ENCODE peak calls at places on chromosomes 16 and 17, in four cellular contexts. One of them, this sample, is unnamed.

GRCh38 chr17:28004344-28004743 is 38.1 kb upstream of the NLK start:
- DNase-seq in OCI-LY7: no peak
- DNase-seq in heart right ventricle: no peak
- DNase-seq in transverse colon: no peak
- DNase-seq in this sample: no peak

GRCh38 chr16:28597692-28598261 is 927 bp upstream of the SULT1A2 start:
- DNase-seq in OCI-LY7: peak; percentile 58
- DNase-seq in heart right ventricle: no peak
- DNase-seq in transverse colon: no peak
- DNase-seq in this sample: peak; percentile 54

GRCh38 chr17:57697891-57698708 is 47.0 kb downstream of the CCDC182 start:
- DNase-seq in OCI-LY7: no peak
- DNase-seq in heart right ventricle: no peak
- DNase-seq in transverse colon: no peak
- DNase-seq in this sample: peak; percentile 13

GRCh38 chr16:56317998-56318912 is 107.1 kb downstream of the AMFR start:
- DNase-seq in OCI-LY7: peak; percentile 60
- DNase-seq in heart right ventricle: peak; percentile 85
- DNase-seq in transverse colon: peak; percentile 80
- DNase-seq in this sample: peak; percentile 85

GRCh38 chr17:10217916-10218315 is 19.5 kb upstream of the GAS7 start:
- DNase-seq in OCI-LY7: no peak
- DNase-seq in heart right ventricle: no peak
- DNase-seq in transverse colon: no peak
- DNase-seq in this sample: no peak

GRCh38 chr16:1108299-1109252 is 12.5 kb upstream of the C1QTNF8 start:
- DNase-seq in OCI-LY7: no peak
- DNase-seq in heart right ventricle: peak; percentile 67
- DNase-seq in transverse colon: peak; percentile 55
- DNase-seq in this sample: no peak

GRCh38 chr17:65389426-65389825 is 172.0 kb downstream of the AXIN2 start:
- DNase-seq in OCI-LY7: no peak
- DNase-seq in heart right ventricle: no peak
- DNase-seq in transverse colon: no peak
- DNase-seq in this sample: no peak

GRCh38 chr16:19396555-19397011 is 21.1 kb upstream of the TMC5 start:
- DNase-seq in OCI-LY7: no peak
- DNase-seq in heart right ventricle: no peak
- DNase-seq in transverse colon: peak; percentile 84
- DNase-seq in this sample: peak; percentile 71

GRCh38 chr17:78697122-78697845 is 84.8 kb downstream of the CYTH1 start:
- DNase-seq in OCI-LY7: no peak
- DNase-seq in heart right ventricle: no peak
- DNase-seq in transverse colon: no peak
- DNase-seq in this sample: no peak

GRCh38 chr16:67246945-67247697 is at the start of gene FHOD1:
- DNase-seq in OCI-LY7: peak; percentile 98
- DNase-seq in heart right ventricle: peak; percentile 99
- DNase-seq in transverse colon: peak; percentile 100
- DNase-seq in this sample: peak; percentile 99

GRCh38 chr17:3666516-3666915 is 1.9 kb downstream of the TAX1BP3 start:
- DNase-seq in OCI-LY7: no peak
- DNase-seq in heart right ventricle: no peak
- DNase-seq in transverse colon: no peak
- DNase-seq in this sample: no peak

GRCh38 chr16:29315916-29316517 is 90.5 kb downstream of the NPIPB11 start:
- DNase-seq in OCI-LY7: peak; percentile 22
- DNase-seq in heart right ventricle: no peak
- DNase-seq in transverse colon: no peak
- DNase-seq in this sample: no peak

GRCh38 chr17:7281953-7282751 is 634 bp downstream of the SLC2A4 start:
- DNase-seq in OCI-LY7: no peak
- DNase-seq in heart right ventricle: peak; percentile 85
- DNase-seq in transverse colon: no peak
- DNase-seq in this sample: no peak

GRCh38 chr16:2743007-2743810 is 9.2 kb upstream of the SRRM2 start:
- DNase-seq in OCI-LY7: no peak
- DNase-seq in heart right ventricle: no peak
- DNase-seq in transverse colon: no peak
- DNase-seq in this sample: no peak

GRCh38 chr17:40617678-40618240 is 29.9 kb downstream of the SMARCE1 start:
- DNase-seq in OCI-LY7: no peak
- DNase-seq in heart right ventricle: no peak
- DNase-seq in transverse colon: no peak
- DNase-seq in this sample: no peak

GRCh38 chr17:31926100-31926729 is 10.6 kb upstream of the SUZ12 start:
- DNase-seq in OCI-LY7: no peak
- DNase-seq in heart right ventricle: no peak
- DNase-seq in transverse colon: no peak
- DNase-seq in this sample: no peak

GRCh38 chr17:75227729-75228128 is 22.2 kb downstream of the NUP85 start:
- DNase-seq in OCI-LY7: no peak
- DNase-seq in heart right ventricle: no peak
- DNase-seq in transverse colon: no peak
- DNase-seq in this sample: no peak

GRCh38 chr16:49183911-49184310 is 97.7 kb downstream of the CBLN1 start:
- DNase-seq in OCI-LY7: peak; percentile 64
- DNase-seq in heart right ventricle: no peak
- DNase-seq in transverse colon: peak; percentile 73
- DNase-seq in this sample: no peak

GRCh38 chr17:79830763-79831366 is 8.4 kb downstream of the CBX4 start:
- DNase-seq in OCI-LY7: no peak
- DNase-seq in heart right ventricle: no peak
- DNase-seq in transverse colon: no peak
- DNase-seq in this sample: no peak

GRCh38 chr17:46152423-46152822 is 40.8 kb downstream of the KANSL1 start:
- DNase-seq in OCI-LY7: peak; percentile 84
- DNase-seq in heart right ventricle: no peak
- DNase-seq in transverse colon: no peak
- DNase-seq in this sample: no peak

GRCh38 chr16:66478733-66479511 is 51.8 kb downstream of the BEAN1 start:
- DNase-seq in OCI-LY7: peak; percentile 88
- DNase-seq in heart right ventricle: peak; percentile 70
- DNase-seq in transverse colon: peak; percentile 84
- DNase-seq in this sample: peak; percentile 69

GRCh38 chr17:10285896-10286295 is 86.9 kb downstream of the MYH13 start:
- DNase-seq in OCI-LY7: no peak
- DNase-seq in heart right ventricle: no peak
- DNase-seq in transverse colon: no peak
- DNase-seq in this sample: no peak

GRCh38 chr17:75008373-75008772 is 4.1 kb upstream of the MRPL58 start:
- DNase-seq in OCI-LY7: peak; percentile 26
- DNase-seq in heart right ventricle: no peak
- DNase-seq in transverse colon: no peak
- DNase-seq in this sample: no peak

GRCh38 chr17:5364156-5364555 is 55.3 kb downstream of the NUP88 start:
- DNase-seq in OCI-LY7: no peak
- DNase-seq in heart right ventricle: no peak
- DNase-seq in transverse colon: no peak
- DNase-seq in this sample: no peak

GRCh38 chr16:20904507-20905079 is 4.0 kb downstream of the LYRM1 start:
- DNase-seq in OCI-LY7: peak; percentile 76
- DNase-seq in heart right ventricle: no peak
- DNase-seq in transverse colon: no peak
- DNase-seq in this sample: no peak

GRCh38 chr17:42682400-42683384 is at the start of gene CNTNAP1:
- DNase-seq in OCI-LY7: no peak
- DNase-seq in heart right ventricle: peak; percentile 58
- DNase-seq in transverse colon: peak; percentile 68
- DNase-seq in this sample: no peak

DNA sequence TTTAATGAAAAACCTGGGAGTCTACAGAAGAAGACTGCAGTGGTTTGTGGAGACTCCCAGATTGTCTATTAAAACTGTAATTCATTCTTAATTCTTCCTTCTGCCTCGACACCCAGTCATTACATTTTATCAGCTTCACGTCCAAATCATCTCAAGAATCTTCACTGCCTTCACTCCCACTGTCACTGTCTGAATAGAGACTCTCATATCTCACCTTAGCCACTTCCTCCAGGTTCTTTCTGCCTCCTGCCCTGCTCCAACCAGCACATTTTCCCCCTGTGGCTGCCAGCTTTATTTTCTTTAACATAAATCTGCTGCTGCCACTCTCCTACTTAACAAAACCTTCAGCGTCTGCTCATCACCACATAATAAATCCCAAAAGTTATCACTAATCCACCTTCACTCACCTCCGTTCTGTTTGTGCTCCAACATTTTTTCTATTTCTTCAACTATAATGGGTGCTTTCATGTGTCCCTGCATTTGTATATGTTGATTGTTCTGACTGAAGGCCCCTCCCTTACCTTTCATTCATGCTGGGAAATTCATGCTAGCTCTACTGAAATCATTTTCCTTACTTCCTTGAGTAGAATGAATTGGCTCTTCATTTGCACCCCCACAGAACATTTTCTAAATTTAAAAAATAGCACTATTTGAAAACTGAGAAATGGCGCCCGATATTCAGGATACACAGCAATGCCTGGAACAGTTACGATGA is 38.9 kb downstream of the KCNJ2 start:
- DNase-seq in OCI-LY7: no peak
- DNase-seq in heart right ventricle: no peak
- DNase-seq in transverse colon: no peak
- DNase-seq in this sample: no peak
- H3K9me3 ChIP-seq in OCI-LY7: no peaks in the 10 kb centered on the region
- H3K9me3 ChIP-seq in heart right ventricle: no peaks in the 10 kb centered on the region
- H3K9me3 ChIP-seq in transverse colon: no peaks in the 10 kb centered on the region
- H3K9me3 ChIP-seq in this sample: no peaks in the 10 kb centered on the region

DNA sequence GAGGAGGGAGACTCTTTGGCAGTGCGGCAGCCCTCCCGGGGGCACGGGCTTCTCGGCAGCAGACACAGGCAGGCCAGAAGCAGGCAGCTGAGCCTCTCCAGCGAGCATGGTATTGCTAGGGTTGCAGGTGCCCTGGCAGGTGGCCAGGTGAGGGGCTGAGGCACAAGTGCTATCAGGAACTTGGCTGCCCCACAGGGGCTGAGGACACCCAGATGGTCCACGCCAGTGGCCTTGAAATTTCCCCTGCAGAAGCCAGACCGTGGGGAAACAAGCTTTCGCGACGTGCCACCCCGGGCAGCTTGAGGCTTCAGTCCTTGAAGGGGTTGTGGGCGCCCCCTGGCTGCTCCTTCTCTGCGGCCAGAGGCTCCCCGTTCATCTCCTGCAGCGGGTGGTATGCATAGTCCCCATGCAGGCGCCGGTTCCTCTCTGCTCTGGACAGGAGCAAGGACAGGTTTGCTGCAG is 8.5 kb downstream of the NAGPA start:
- DNase-seq in OCI-LY7: peak; percentile 49
- DNase-seq in heart right ventricle: peak; percentile 46
- DNase-seq in transverse colon: peak; percentile 34
- DNase-seq in this sample: no peak
- TF ChIP-seq CTCF in OCI-LY7: peak; percentile 67
- TF ChIP-seq CTCF in heart right ventricle: peak; percentile 37
- TF ChIP-seq CTCF in transverse colon: no peak
- TF ChIP-seq CTCF in this sample: no peak

DNA sequence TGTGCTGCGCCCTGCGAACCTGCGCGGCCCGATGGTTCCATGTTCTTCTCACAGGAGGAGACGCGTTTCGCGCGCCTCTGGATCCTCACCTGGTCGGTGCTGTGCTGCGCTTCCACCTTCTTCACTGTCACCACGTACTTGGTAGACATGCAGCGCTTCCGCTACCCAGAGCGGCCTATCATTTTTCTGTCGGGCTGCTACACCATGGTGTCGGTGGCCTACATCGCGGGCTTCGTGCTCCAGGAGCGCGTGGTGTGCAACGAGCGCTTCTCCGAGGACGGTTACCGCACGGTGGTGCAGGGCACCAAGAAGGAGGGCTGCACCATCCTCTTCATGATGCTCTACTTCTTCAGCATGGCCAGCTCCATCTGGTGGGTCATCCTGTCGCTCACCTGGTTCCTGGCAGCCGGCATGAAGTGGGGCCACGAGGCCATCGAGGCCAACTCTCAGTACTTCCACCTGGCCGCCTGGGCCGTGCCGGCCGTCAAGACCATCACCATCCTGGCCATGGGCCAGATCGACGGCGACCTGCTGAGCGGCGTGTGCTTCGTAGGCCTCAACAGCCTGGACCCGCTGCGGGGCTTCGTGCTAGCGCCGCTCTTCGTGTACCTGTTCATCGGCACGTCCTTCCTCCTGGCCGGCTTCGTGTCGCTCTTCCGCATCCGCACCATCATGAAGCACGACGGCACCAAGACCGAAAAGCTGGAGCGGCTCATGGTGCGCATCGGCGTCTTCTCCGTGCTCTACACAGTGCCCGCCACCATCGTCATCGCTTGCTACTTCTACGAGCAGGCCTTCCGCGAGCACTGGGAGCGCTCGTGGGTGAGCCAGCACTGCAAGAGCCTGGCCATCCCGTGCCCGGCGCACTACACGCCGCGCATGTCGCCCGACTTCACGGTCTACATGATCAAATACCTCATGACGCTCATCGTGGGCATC is 1.3 kb downstream of the FZD2 start:
- DNase-seq in OCI-LY7: no peak
- DNase-seq in heart right ventricle: no peak
- DNase-seq in transverse colon: no peak
- DNase-seq in this sample: no peak
- H3K9me3 ChIP-seq in OCI-LY7: no peaks in the 10 kb centered on the region
- H3K9me3 ChIP-seq in heart right ventricle: no peaks in the 10 kb centered on the region
- H3K9me3 ChIP-seq in transverse colon: no peaks in the 10 kb centered on the region
- H3K9me3 ChIP-seq in this sample: no peaks in the 10 kb centered on the region

DNA sequence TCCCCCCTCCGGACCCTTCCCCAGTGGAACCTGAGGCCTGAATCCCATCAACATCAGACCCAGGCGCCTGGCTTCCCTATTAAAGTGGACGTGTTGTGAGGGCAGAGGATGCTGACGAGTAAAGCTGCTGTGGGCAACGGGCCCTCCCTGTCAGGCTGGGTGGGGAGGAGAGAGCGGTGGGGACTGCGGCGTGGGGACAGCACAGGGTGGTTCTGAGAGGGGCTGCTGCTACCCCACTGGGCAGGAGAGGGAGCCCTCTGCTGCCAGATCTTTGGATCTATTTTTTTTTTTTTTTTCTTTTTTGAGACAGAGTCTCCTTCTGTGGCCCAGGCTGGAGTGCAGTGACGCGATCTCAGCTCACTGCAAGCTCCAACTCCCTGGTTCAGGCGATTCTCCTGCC is 5.9 kb downstream of the CA5A start:
- DNase-seq in OCI-LY7: peak; percentile 41
- DNase-seq in heart right ventricle: no peak
- DNase-seq in transverse colon: no peak
- DNase-seq in this sample: no peak
- TF ChIP-seq CTCF in OCI-LY7: peak; percentile 66
- TF ChIP-seq CTCF in heart right ventricle: peak; percentile 24
- TF ChIP-seq CTCF in transverse colon: no peak
- TF ChIP-seq CTCF in this sample: no peak